ENCODE peak calls at places on chromosomes 12 and 14, in nine cellular contexts. Y is A549, C is tibial nerve, I is left ventricle myocardium inferior, M is cardiac muscle cell, E is MCF 10A, P is omental fat pad, S is HFF-Myc, O is RWPE2. H is an unnamed sample.

GRCh38 chr14:54738009-54738408 is 164.6 kb downstream of the GCH1 start:
- DNase-seq in I (no peak), S (no peak), Y (no peak), E (no peak), C (no peak), M (no peak), O (no peak), P (no peak), H (no peak)

GRCh38 chr12:104529130-104529874 is 72.6 kb downstream of the CHST11 start:
- DNase-seq in Y (no peak), S (no peak), M (no peak), E (no peak), C (no peak), O (no peak), I (no peak), P (no peak), H (no peak)

GRCh38 chr12:84904051-84904450 is 8.5 kb downstream of the SLC6A15 start:
- DNase-seq in O (no peak), Y (no peak), C (no peak), I (no peak), M (no peak), P (no peak), S (no peak), E (no peak), H (no peak)

GRCh38 chr12:39990122-39991101 is 115.5 kb downstream of the SLC2A13 start:
- DNase-seq in I (peak; percentile 30), O (no peak), P (peak; percentile 65), S (peak; percentile 14), M (peak; percentile 79), Y (peak; percentile 53), E (peak; percentile 66), C (peak; percentile 42), H (peak; percentile 4)

GRCh38 chr14:36057452-36058142 is 118.9 kb downstream of the PTCSC3 start:
- DNase-seq in E (peak; percentile 78), C (no peak), S (no peak), Y (no peak), I (no peak), P (no peak), O (no peak), M (peak; percentile 5), H (no peak)

GRCh38 chr12:121786441-121786825 is 7.1 kb downstream of the RHOF start:
- DNase-seq in Y (peak; percentile 97), S (peak; percentile 77), P (no peak), C (no peak), E (peak; percentile 100), I (no peak), O (peak; percentile 98), M (peak; percentile 81), H (peak; percentile 67)

GRCh38 chr14:68195126-68195525 is 375.5 kb downstream of the RAD51B start:
- DNase-seq in Y (peak; percentile 73), S (no peak), I (no peak), P (no peak), M (no peak), E (no peak), C (no peak), O (no peak), H (no peak)

GRCh38 chr12:51973560-51973959 is 22.1 kb downstream of the ACVR1B start:
- DNase-seq in E (peak; percentile 53), S (no peak), P (no peak), Y (no peak), C (no peak), O (no peak), M (peak; percentile 71), I (no peak), H (peak; percentile 39)

GRCh38 chr12:120224304-120225199 is 23.6 kb upstream of the RPLP0 start:
- DNase-seq in I (peak; percentile 48), P (no peak), O (no peak), E (no peak), Y (no peak), S (no peak), M (no peak), C (no peak), H (no peak)

GRCh38 chr14:23115918-23116317 is 3.1 kb downstream of the CEBPE start:
- DNase-seq in E (no peak), I (no peak), S (no peak), C (no peak), M (no peak), O (no peak), P (no peak), Y (no peak), H (no peak)

GRCh38 chr14:23113346-23114119 is 5.5 kb downstream of the CEBPE start:
- DNase-seq in E (no peak), C (no peak), P (no peak), S (no peak), O (no peak), M (peak; percentile 92), I (no peak), Y (no peak), H (no peak)

GRCh38 chr14:23115492-23115850 is 3.6 kb downstream of the CEBPE start:
- DNase-seq in E (no peak), C (no peak), S (no peak), Y (no peak), M (no peak), I (no peak), O (no peak), P (no peak), H (no peak)

GRCh38 chr14:23114120-23114458 is 5.0 kb downstream of the CEBPE start:
- DNase-seq in C (no peak), E (no peak), I (no peak), P (no peak), Y (no peak), M (no peak), S (no peak), O (no peak), H (no peak)

DNA sequence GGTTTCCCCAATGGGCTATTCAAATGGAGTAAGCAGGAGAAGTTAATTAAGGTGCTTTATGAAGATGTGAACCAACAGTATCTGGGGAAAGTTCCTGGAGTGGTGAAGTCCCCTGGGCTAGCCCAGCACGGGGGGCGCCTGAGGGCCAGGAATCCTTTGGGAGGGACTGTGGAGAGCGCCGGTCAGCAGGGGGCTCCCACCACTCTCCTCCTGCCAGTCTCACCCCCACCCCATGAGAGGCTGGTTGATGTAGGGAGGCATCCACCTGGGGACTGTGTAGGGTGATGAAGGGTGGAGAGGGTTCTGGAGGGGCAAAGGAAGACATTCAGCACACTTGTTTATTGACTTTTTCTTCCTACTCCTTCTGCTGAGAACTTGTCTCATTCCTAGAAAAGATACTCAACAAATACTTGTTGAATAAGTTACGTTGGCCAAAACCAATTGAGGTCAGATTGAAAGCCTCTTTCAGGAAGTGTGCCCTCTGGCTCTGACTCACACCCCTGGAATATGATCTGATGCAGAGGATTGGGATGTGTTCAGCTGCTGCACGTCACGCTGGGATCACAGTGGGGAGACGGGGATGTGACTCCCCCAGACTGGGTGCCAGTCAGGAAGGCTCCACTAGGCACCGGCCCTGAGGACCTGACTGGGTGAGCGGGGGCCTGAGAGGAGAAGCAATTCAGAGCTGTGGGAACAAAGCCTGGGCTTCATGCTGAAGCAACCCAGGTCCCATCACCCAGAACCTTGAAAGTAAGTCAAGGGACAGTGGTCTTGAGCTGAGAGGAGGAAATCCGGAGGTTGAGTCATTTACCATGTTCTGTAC is 4.2 kb downstream of the CEBPE start:
- DNase-seq in Y (peak; percentile 80), P (no peak), I (no peak), O (peak; percentile 95), E (peak; percentile 87), M (peak; percentile 93), S (peak; percentile 66), C (no peak), H (peak; percentile 96)
- TF ChIP-seq CTCF in Y (no peak), P (no peak), I (no peak), O (no peak), E (no peak), M (peak; percentile 12), S (no peak), C (no peak), H (no peak)

GRCh38 chr14:34439090-34439489 is 22.9 kb downstream of the SPTSSA start:
- DNase-seq in Y (no peak), E (no peak), O (no peak), S (no peak), I (no peak), P (no peak), C (no peak), M (no peak), H (no peak)
- TF ChIP-seq CTCF in Y (no peak), E (no peak), O (no peak), S (no peak), I (no peak), P (no peak), C (no peak), M (peak; percentile 3), H (no peak)

GRCh38 chr14:59482120-59482434 is 2.1 kb downstream of the L3HYPDH start:
- DNase-seq in I (no peak), M (no peak), S (no peak), E (no peak), O (no peak), P (no peak), Y (no peak), C (no peak), H (no peak)

GRCh38 chr14:59483819-59484610 is at the start of the genes JKAMP and L3HYPDH:
- DNase-seq in C (peak; percentile 96), Y (peak; percentile 96), E (peak; percentile 96), P (peak; percentile 98), I (peak; percentile 98), M (peak; percentile 97), S (peak; percentile 84), O (peak; percentile 99), H (peak; percentile 73)

GRCh38 chr14:59481407-59482119 is 2.6 kb downstream of the L3HYPDH start:
- DNase-seq in Y (peak; percentile 52), E (peak; percentile 78), M (peak; percentile 76), P (no peak), O (no peak), C (no peak), I (no peak), S (no peak), H (no peak)

GRCh38 chr14:59483360-59483759 is 848 bp downstream of the L3HYPDH start:
- DNase-seq in E (peak; percentile 50), C (no peak), O (no peak), Y (peak; percentile 47), S (no peak), I (no peak), M (peak; percentile 65), P (no peak), H (no peak)

DNA sequence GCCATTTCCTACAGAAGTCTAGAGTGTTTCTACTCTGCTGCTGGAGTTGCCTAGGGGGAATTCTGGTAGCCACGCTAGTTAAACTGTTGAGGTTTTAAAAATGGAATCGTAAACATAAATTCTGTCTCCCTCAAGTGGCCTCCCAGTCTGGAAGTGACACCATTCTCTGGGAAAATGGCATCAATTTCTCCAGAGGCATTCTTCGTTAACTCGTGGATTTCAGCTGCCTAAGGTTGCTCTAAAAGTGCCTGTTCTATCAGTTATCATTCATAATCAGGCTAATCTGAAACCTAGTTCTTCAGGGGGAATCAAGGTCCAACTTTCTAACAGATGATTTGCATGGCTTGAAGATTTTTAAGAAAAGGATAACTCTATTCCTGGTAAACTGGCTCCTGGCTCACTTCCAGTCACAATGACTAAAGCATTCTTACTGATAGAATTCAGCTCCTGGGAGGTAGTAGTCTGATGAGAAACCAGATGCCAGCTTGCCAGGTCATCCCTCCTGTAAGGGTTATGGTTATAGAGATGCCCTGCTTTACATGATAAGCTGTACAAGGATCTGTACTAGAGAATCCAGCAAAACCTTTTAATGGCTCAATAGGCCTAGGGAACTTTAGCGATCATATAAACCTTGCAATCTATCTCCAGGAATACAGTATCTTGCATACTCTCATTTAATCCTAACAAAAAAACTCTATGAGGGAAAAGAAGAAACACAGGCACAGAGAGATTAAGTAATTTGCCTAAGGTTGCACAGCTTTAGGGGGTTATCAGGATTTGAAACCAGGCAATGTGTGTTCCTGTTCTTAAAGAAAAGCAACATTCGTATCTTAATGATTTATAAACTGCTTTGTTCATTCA is 1.5 kb downstream of the L3HYPDH start:
- DNase-seq in O (peak; percentile 87), Y (peak; percentile 83), E (peak; percentile 90), I (no peak), M (peak; percentile 86), P (peak; percentile 56), S (peak; percentile 47), C (no peak), H (peak; percentile 82)
- TF ChIP-seq CTCF in O (no peak), Y (no peak), E (no peak), I (no peak), M (no peak), P (no peak), S (no peak), C (no peak), H (no peak)

GRCh38 chr14:58992935-58993334 is 195.5 kb upstream of the DAAM1 start:
- DNase-seq in E (no peak), M (no peak), O (no peak), S (no peak), C (no peak), Y (no peak), I (no peak), P (no peak), H (no peak)
- TF ChIP-seq CTCF in E (no peak), M (no peak), O (no peak), S (no peak), C (no peak), Y (no peak), I (no peak), P (no peak), H (no peak)

H was measured in AG09309.